ENCODE peak calls at places on chromosomes 12 and 14, in four cellular contexts. V, J, N and O are unnamed samples.
A peak's percentile ranks its signal among the peaks of the same experiment; 100 is the strongest.

GRCh38 chr14:58979325-58979724 is 209.1 kb upstream of the DAAM1 start:
- DNase-seq in V (no peak), J (no peak), N (no peak), O (no peak)

GRCh38 chr14:74670726-74671125 is 42.2 kb downstream of the AREL1 start:
- DNase-seq in V (no peak), J (no peak), N (no peak), O (no peak)

GRCh38 chr12:63889236-63889635 is 44.7 kb downstream of the SRGAP1 start:
- DNase-seq in V (no peak), J (no peak), N (no peak), O (no peak)

GRCh38 chr14:31969371-31969770 is 107.7 kb upstream of the ARHGAP5 start:
- DNase-seq in V (no peak), J (no peak), N (no peak), O (no peak)

GRCh38 chr12:96824838-96825236 is 82.2 kb upstream of the NEDD1 start:
- DNase-seq in V (no peak), J (no peak), N (no peak), O (no peak)

GRCh38 chr14:99426265-99426664 is 54.4 kb downstream of the SETD3 start:
- DNase-seq in V (no peak), J (no peak), N (no peak), O (no peak)

GRCh38 chr14:93346926-93347721 is at the start of gene COX8C:
- DNase-seq in V (no peak), J (peak; percentile 31), N (no peak), O (no peak)

GRCh38 chr12:100163416-100164152 is 20.9 kb upstream of the BLTP3B start:
- DNase-seq in V (no peak), J (peak; percentile 95), N (peak; percentile 59), O (peak; percentile 70)

GRCh38 chr14:58401587-58401986 is 5.9 kb downstream of the TOMM20L start:
- DNase-seq in V (no peak), J (peak; percentile 8), N (no peak), O (no peak)

GRCh38 chr12:105445261-105446015 is 114.9 kb downstream of the C12orf75 start:
- DNase-seq in V (peak; percentile 69), J (peak; percentile 37), N (no peak), O (no peak)

GRCh38 chr14:69652942-69653680 is 41.7 kb downstream of the SUSD6 start:
- DNase-seq in V (no peak), J (no peak), N (peak; percentile 25), O (no peak)

GRCh38 chr14:39368261-39368959 is 63.8 kb downstream of the FBXO33 start:
- DNase-seq in V (peak; percentile 69), J (peak; percentile 92), N (peak; percentile 9), O (peak; percentile 56)

GRCh38 chr12:48197967-48198618 is 5.0 kb downstream of the OR10AD1 start:
- DNase-seq in V (peak; percentile 93), J (peak; percentile 99), N (peak; percentile 93), O (no peak)

GRCh38 chr12:50082644-50083043 is 2.5 kb upstream of the SMARCD1 start:
- DNase-seq in V (peak; percentile 87), J (no peak), N (no peak), O (no peak)

GRCh38 chr14:57378661-57379060 is 11.7 kb upstream of the NAA30 start:
- DNase-seq in V (no peak), J (no peak), N (no peak), O (no peak)

GRCh38 chr14:68137704-68138619 is 318.4 kb downstream of the RAD51B start:
- DNase-seq in V (peak; percentile 35), J (peak; percentile 95), N (peak; percentile 6), O (no peak)

GRCh38 chr14:34465069-34465859 is 3.2 kb upstream of the SPTSSA start:
- DNase-seq in V (no peak), J (peak; percentile 45), N (no peak), O (no peak)

GRCh38 chr14:51498411-51499227 is 153.1 kb upstream of the FRMD6 start:
- DNase-seq in V (no peak), J (no peak), N (no peak), O (no peak)

GRCh38 chr12:44571031-44571550 is 305.0 kb downstream of the NELL2 start:
- DNase-seq in V (no peak), J (no peak), N (no peak), O (no peak)

GRCh38 chr14:26526132-26526531 is 71.7 kb downstream of the NOVA1 start:
- DNase-seq in V (no peak), J (no peak), N (no peak), O (no peak)

GRCh38 chr14:72812292-72812851 is 81.5 kb downstream of the DPF3 start:
- DNase-seq in V (no peak), J (peak; percentile 50), N (no peak), O (no peak)

GRCh38 chr14:104359301-104359968 is 220.1 kb upstream of the C14orf180 start:
- DNase-seq in V (no peak), J (no peak), N (no peak), O (no peak)

GRCh38 chr14:36271939-36272907 is 48.2 kb downstream of the MBIP start:
- DNase-seq in V (no peak), J (peak; percentile 56), N (peak; percentile 8), O (no peak)

GRCh38 chr12:132218915-132219314 is 74.7 kb downstream of the NOC4L start:
- DNase-seq in V (peak; percentile 67), J (peak; percentile 71), N (peak; percentile 76), O (no peak)

GRCh38 chr14:68771631-68772030 is 21.2 kb downstream of the ZFP36L1 start:
- DNase-seq in V (no peak), J (no peak), N (no peak), O (no peak)

GRCh38 chr14:77653473-77653872 is 37.0 kb upstream of the SPTLC2 start:
- DNase-seq in V (peak; percentile 29), J (peak; percentile 64), N (no peak), O (no peak)

GRCh38 chr14:75884198-75884611 is 97.6 kb downstream of the TGFB3 start:
- DNase-seq in V (peak; percentile 11), J (peak; percentile 51), N (no peak), O (no peak)

GRCh38 chr12:2384029-2384386 is 331.2 kb downstream of the CACNA1C start:
- DNase-seq in V (no peak), J (no peak), N (no peak), O (no peak)

GRCh38 chr12:47417146-47417545 is 288.7 kb downstream of the RPAP3 start:
- DNase-seq in V (no peak), J (no peak), N (no peak), O (no peak)

GRCh38 chr12:64029013-64029857 is 184.7 kb downstream of the SRGAP1 start:
- DNase-seq in V (no peak), J (no peak), N (no peak), O (no peak)

GRCh38 chr14:104735830-104736642 is 12.0 kb downstream of the ADSS1 start:
- DNase-seq in V (no peak), J (no peak), N (no peak), O (no peak)

GRCh38 chr12:117774986-117775775 is 193.6 kb downstream of the KSR2 start:
- DNase-seq in V (no peak), J (no peak), N (no peak), O (no peak)

GRCh38 chr12:88578274-88578673 is 2.0 kb downstream of the KITLG start:
- DNase-seq in V (peak; percentile 12), J (no peak), N (no peak), O (no peak)

GRCh38 chr12:66132408-66132807 is 1.9 kb upstream of the LLPH start:
- DNase-seq in V (peak; percentile 10), J (peak; percentile 53), N (no peak), O (no peak)

GRCh38 chr14:36935976-36936678 is 236.3 kb downstream of the SLC25A21 start:
- DNase-seq in V (peak; percentile 67), J (no peak), N (no peak), O (no peak)

GRCh38 chr14:80468331-80469122 is 257.2 kb upstream of the DIO2 start:
- DNase-seq in V (peak; percentile 84), J (no peak), N (no peak), O (peak; percentile 50)

GRCh38 chr14:50403433-50403832 is 6.8 kb upstream of the CDKL1 start:
- DNase-seq in V (no peak), J (no peak), N (no peak), O (no peak)

GRCh38 chr12:49524660-49525324 is 14.0 kb upstream of the KCNH3 start:
- DNase-seq in V (no peak), J (no peak), N (no peak), O (no peak)

GRCh38 chr12:674272-674781 is 11.1 kb upstream of the NINJ2 start:
- DNase-seq in V (no peak), J (no peak), N (peak; percentile 58), O (no peak)

GRCh38 chr14:54902143-54902520 is 494 bp downstream of the GCH1 start:
- DNase-seq in V (peak; percentile 84), J (peak; percentile 92), N (peak; percentile 72), O (no peak)
- TF ChIP-seq CTCF in V (no peak), J (no peak), N (no peak), O (no peak)

GRCh38 chr14:88551094-88551870 is 3.5 kb downstream of the PTPN21 start:
- DNase-seq in V (peak; percentile 82), J (peak; percentile 93), N (no peak), O (no peak)
- TF ChIP-seq CTCF in V (peak; percentile 13), J (peak; percentile 44), N (no peak), O (no peak)

GRCh38 chr12:124466200-124467128 is 100.9 kb downstream of the NCOR2 start:
- DNase-seq in V (no peak), J (no peak), N (peak; percentile 90), O (no peak)
- TF ChIP-seq CTCF in V (no peak), J (no peak), N (peak; percentile 17), O (no peak)

DNA sequence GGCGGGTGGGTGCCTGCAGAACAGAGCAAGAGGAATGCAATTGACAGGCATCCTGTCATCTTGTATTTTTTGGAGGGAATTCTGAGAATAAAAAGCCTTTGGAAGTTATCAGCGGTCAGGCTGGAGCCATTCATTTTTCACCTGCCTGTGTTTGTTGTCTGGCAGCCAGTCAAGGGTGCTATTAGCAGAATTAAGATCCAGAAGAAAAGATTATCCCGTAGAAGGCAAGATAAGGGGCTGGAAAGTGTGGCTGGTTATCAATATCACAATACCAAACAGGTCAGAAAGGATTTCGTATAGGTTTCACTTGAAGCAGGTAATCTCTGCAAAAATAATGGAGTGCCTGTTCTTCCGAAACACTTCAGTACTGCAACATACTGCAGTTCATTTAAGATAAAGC is 171.3 kb upstream of the CDKN3 start:
- DNase-seq in V (no peak), J (no peak), N (no peak), O (no peak)
- TF ChIP-seq CTCF in V (no peak), J (no peak), N (no peak), O (no peak)